ENCODE peak calls at places on chromosomes 5 and 9, in five cellular contexts. M is NCI-H1417; U is lower lobe of right lung; V is fibroblast of the aortic adventitia; L is activated effector memory CD4-positive, alpha-beta T cell treated with anti-CD3 and anti-CD28 coated beads, Interleukin-2, amount 50 U/mL, for 16 hours. Q is an unnamed sample.

GRCh38 chr5:168482361-168482760 is 3.9 kb upstream of the RARS1 start:
- DNase-seq in U (no peak), M (no peak), V (no peak), L (no peak), Q (no peak)

GRCh38 chr5:71986101-71986500 is 121.2 kb upstream of the MAP1B start:
- DNase-seq in U (no peak), M (no peak), L (no peak), V (no peak), Q (no peak)

GRCh38 chr5:1783214-1783551 is 16.5 kb downstream of the MRPL36 start:
- DNase-seq in L (no peak), U (no peak), M (peak), V (peak), Q (no peak)

GRCh38 chr9:34557421-34558321 is 31.9 kb downstream of the CNTFR start:
- DNase-seq in M (no peak), L (no peak), V (no peak), U (no peak), Q (no peak)

GRCh38 chr5:157709346-157709745 is 21.9 kb upstream of the THG1L start:
- DNase-seq in L (no peak), U (no peak), V (no peak), M (no peak), Q (no peak)

GRCh38 chr5:352639-353598 is 31.4 kb downstream of the AHRR start:
- DNase-seq in U (no peak), M (no peak), L (peak), V (no peak), Q (no peak)

GRCh38 chr9:16485575-16486321 is 384.7 kb downstream of the BNC2 start:
- DNase-seq in L (no peak), V (no peak), U (no peak), M (no peak), Q (no peak)

GRCh38 chr9:82673201-82673600 is 389.7 kb downstream of the RASEF start:
- DNase-seq in U (no peak), L (no peak), M (no peak), V (no peak), Q (no peak)